ENCODE peak calls at places on chromosomes 16 and 17, in four cellular contexts. T, O, E and C are unnamed samples.

GRCh38 chr17:49193513-49194296 is 16.7 kb downstream of the GNGT2 start:
- DNase-seq in T (peak), O (peak), E (no peak), C (peak)

GRCh38 chr17:30483159-30483558 is 6.0 kb downstream of the GOSR1 start:
- DNase-seq in O (no peak), E (no peak), T (no peak), C (no peak)

GRCh38 chr17:42536048-42536371 is at the start of gene NAGLU:
- DNase-seq in O (peak), T (peak), E (peak), C (peak)

GRCh38 chr17:48416971-48417370 is 13.0 kb downstream of the SKAP1 start:
- DNase-seq in O (no peak), E (no peak), T (no peak), C (no peak)

GRCh38 chr16:59633996-59634579 is 900.0 kb upstream of the GOT2 start:
- DNase-seq in O (no peak), E (no peak), T (no peak), C (peak)

GRCh38 chr17:50212121-50212843 is 10.9 kb upstream of the COL1A1 start:
- DNase-seq in T (no peak), O (peak), E (no peak), C (no peak)

GRCh38 chr17:77252736-77253135 is 112.0 kb downstream of the SEC14L1 start:
- DNase-seq in T (no peak), E (no peak), O (no peak), C (no peak)

GRCh38 chr16:57304169-57305061 is 19.9 kb upstream of the PLLP start:
- DNase-seq in T (peak), E (peak), O (no peak), C (peak)

GRCh38 chr16:81567987-81568748 is 123.6 kb downstream of the CMIP start:
- DNase-seq in O (no peak), E (peak), T (no peak), C (peak)

GRCh38 chr17:38797091-38797490 is 2.3 kb downstream of the PIP4K2B start:
- DNase-seq in O (no peak), T (no peak), E (no peak), C (no peak)

GRCh38 chr17:32302037-32302436 is 36.4 kb downstream of the RHBDL3 start:
- DNase-seq in O (no peak), E (peak), T (no peak), C (no peak)

GRCh38 chr17:31903401-31903800 is 1.9 kb upstream of the UTP6 start:
- DNase-seq in T (no peak), O (no peak), E (no peak), C (no peak)

GRCh38 chr16:22674832-22675191 is 139.2 kb upstream of the HS3ST2 start:
- DNase-seq in O (no peak), T (no peak), E (no peak), C (no peak)

GRCh38 chr17:47961406-47961805 is 3.7 kb upstream of the PRR15L start:
- DNase-seq in T (no peak), O (no peak), E (no peak), C (no peak)

GRCh38 chr17:50967795-50968194 is 101.6 kb upstream of the TOB1 start:
- DNase-seq in E (no peak), T (no peak), O (no peak), C (no peak)

GRCh38 chr17:17347234-17347955 is 44.2 kb downstream of the NT5M start:
- DNase-seq in T (no peak), O (no peak), E (no peak), C (no peak)

GRCh38 chr17:81455387-81455786 is 57.2 kb downstream of the ACTG1 start:
- DNase-seq in T (no peak), O (no peak), E (no peak), C (no peak)

GRCh38 chr17:62792122-62792800 is 15.9 kb downstream of the MARCHF10 start:
- DNase-seq in E (peak), T (no peak), O (no peak), C (peak)

GRCh38 chr16:70663524-70664324 is 17.4 kb downstream of the IL34 start:
- DNase-seq in O (no peak), E (no peak), T (no peak), C (no peak)

GRCh38 chr17:21373696-21374454 is 2.3 kb upstream of the KCNJ12 start:
- DNase-seq in E (no peak), O (no peak), T (no peak), C (no peak)

GRCh38 chr17:39177256-39177655 is 11.3 kb upstream of the ARL5C start:
- DNase-seq in O (peak), T (no peak), E (no peak), C (peak)

GRCh38 chr17:35568561-35568960 is 7.9 kb upstream of the SLFN14 start:
- DNase-seq in T (no peak), E (peak), O (peak), C (peak)

GRCh38 chr16:31181102-31181830 is 1.3 kb downstream of the FUS start:
- DNase-seq in E (no peak), O (peak), T (no peak), C (no peak)

GRCh38 chr17:63988741-63989621 is 9.2 kb upstream of the PRR29 start:
- DNase-seq in O (no peak), E (no peak), T (no peak), C (no peak)

GRCh38 chr17:39636927-39637736 is at the start of gene STARD3:
- DNase-seq in T (no peak), E (peak), O (peak), C (peak)

GRCh38 chr17:73786286-73786743 is 142.1 kb upstream of the SDK2 start:
- DNase-seq in T (no peak), O (no peak), E (no peak), C (peak)

GRCh38 chr16:58299757-58300349 is 5.0 kb upstream of the PRSS54 start:
- DNase-seq in O (peak), T (no peak), E (peak), C (peak)

GRCh38 chr17:28712037-28712704 is 483 bp upstream of the PROCA1 start:
- DNase-seq in T (no peak), O (peak), E (no peak), C (no peak)

DNA sequence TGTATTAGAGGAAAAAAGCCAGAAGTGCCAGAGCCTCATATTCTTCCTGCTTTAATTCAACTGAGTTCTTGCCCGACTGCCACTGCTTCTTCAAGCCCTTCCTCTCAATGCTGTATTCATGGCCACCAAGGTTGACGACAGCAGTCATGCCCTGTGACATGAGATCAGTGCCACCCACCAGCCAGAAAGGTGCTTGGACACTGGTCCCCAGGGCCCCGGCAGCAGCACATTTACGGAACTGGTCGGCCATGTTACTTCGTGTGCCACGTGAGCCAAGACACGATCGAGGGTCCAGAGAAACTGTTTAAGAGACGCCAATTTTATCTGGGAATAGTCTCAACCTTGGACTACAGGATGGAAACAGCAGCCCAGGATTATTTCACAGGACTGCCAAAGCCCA is 27.8 kb downstream of the MAP1LC3B start:
- DNase-seq in T (no peak), O (no peak), E (no peak), C (no peak)
- TF ChIP-seq SMC3 in T (no peak), O (no peak), E (no peak), C (no peak)

DNA sequence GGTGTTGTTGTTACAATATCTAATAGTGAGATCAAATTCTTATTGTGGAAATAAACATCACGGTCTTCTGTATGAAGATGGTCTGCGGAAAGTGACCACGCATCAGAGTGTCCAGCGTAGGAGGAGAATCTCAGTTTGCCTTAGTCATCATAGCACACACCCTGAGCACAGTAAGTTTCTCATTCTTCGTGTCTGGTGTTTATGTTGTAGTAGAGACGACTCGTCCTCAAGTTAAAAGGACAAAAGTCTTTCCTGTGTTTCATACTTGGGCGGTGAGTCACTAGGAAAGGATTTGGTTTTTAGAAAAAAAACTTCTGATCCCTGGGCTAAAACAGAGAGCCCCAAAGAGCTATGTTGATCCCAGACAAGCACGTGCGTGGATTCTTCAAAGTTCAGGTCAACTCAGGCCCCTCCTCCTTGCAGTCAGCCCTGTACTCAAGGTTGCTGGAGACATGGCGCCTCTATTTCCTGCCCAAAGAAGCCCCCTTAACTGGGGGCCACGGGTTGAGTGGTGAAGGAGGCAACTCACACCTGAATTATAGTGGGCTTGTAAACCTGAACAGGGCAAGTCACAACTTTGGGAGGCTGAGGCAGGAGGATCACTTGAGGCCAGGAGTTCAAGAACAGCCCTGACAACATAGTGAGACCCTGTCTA is 170.4 kb downstream of the ZFHX3 start:
- DNase-seq in T (no peak), E (peak), O (no peak), C (peak)
- TF ChIP-seq HDAC2 in T (no peak), E (peak), O (no peak), C (no peak)

DNA sequence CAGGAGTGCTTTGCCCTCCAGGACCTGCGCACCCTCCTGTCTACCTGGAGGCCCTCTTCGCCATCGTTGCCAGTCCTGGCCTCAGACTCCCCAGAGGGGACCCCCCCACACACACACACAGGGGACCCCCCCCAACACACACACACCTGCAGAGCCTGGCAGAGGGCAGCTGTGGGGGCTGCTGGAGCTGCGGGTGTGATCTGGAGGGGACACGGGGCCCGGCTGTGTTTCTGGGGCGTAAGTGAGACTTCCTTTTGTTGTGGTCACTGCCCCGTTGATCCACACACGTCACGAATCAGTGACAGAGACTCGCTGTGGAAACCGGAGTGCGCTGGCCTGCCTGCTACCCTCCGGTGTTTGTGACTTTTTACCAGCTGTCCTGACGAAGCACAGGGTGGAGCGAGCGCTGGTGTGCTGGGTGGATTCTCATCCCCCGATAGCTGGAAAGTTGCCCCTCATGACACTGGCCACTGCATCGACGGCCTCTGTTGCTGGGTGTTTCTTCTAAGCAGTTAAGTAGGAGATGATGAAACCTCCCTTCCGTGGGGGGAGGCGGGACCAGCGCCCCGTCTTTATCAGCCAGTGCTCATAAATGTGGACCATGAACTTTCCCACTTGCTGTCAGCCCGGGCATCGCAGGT is 2.3 kb downstream of the METRNL start:
- DNase-seq in O (no peak), E (no peak), T (no peak), C (no peak)
- TF ChIP-seq SMC3 in O (no peak), E (no peak), T (no peak), C (no peak)

DNA sequence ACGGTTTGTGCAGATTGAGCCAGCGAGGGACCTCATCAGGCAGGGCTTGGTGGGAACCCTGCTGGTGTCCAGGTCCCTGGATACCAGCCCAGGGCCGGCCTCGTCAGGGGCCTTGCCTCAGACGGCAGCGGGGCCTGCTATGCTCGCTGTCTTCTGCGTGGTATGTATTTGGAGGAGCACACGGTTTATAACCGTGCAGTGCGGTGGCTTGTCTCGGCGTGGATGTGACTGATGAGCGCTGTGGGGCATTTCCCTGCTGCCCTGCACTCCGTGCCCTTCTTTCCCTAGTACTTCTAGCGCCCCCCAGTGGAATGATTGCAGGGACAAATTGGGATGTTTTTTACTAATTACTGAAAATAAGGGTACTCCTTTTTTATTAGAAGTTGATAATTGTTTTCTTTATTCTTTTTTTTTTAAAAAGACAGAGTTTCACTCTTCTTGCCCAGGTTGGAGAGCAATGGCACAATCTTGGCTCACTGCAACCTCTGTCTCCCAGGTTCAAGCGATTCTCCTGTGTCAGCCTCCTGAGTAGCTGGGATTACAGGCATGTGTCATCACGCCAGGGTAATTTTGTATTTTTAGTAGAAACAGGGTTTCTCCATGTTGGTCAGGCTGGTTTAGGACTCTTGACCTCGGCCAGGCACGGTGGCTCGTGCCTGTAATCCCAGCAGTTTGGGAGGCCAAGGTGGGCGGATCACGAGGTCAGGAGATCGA is 15.3 kb downstream of the TBCD start:
- DNase-seq in E (peak), O (peak), T (no peak), C (peak)
- TF ChIP-seq HDAC2 in E (no peak), O (no peak), T (no peak), C (no peak)

GRCh38 chr17:19747829-19748806 is at the start of gene ALDH3A1:
- DNase-seq in O (no peak), T (no peak), E (peak), C (peak)

GRCh38 chr17:19750020-19750572 is 2.0 kb upstream of the ALDH3A1 start:
- DNase-seq in O (no peak), T (no peak), E (no peak), C (no peak)

GRCh38 chr17:19750835-19751234 is 2.7 kb upstream of the ALDH3A1 start:
- DNase-seq in O (no peak), T (no peak), E (no peak), C (no peak)

GRCh38 chr17:19747159-19747719 is 859 bp downstream of the ALDH3A1 start:
- DNase-seq in O (no peak), T (no peak), E (no peak), C (no peak)

DNA sequence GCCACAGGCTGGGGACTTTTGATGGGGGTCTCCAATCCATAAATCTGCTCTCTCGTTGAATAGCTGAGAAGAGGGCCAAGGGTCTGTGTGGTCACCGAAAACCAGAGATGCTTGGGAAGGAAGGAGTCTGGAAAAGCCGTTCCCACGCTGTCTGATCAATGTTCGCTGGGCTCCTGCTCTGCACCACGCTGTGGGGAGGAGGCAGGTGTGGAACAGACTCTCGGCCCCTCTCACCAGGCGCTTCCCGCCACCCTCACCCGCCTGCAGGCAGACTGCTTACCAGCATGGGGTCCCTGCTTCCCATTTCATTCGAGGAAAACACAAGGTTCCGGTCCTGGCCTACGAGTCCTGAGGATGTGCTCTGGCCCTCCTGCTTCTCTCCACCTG is 702 bp upstream of the ALDH3A1 start:
- DNase-seq in E (no peak), T (no peak), O (no peak), C (peak)
- TF ChIP-seq SMC3 in E (no peak), T (no peak), O (no peak), C (no peak)